ENCODE peak calls at places on chromosomes 3 and 15, in ten cellular contexts. One of them, this sample, is unnamed.

GRCh38 chr15:45146405-45146804 is 16.6 kb downstream of the DUOX1 start:
- DNase-seq in epithelial cell of esophagus: peak; percentile 79
- DNase-seq in CD8-positive, alpha-beta T cell: no peak
- DNase-seq in fibroblast of lung: no peak
- DNase-seq in HFFc6: no peak
- DNase-seq in brain microvascular endothelial cell: no peak
- DNase-seq in CD4-positive, alpha-beta T cell: no peak
- DNase-seq in foreskin fibroblast: no peak
- DNase-seq in body of pancreas: no peak
- DNase-seq in mucosa of descending colon: no peak
- DNase-seq in this sample: no peak

GRCh38 chr15:92637621-92638020 is 18.0 kb downstream of the FAM174B start:
- DNase-seq in epithelial cell of esophagus: no peak
- DNase-seq in CD8-positive, alpha-beta T cell: no peak
- DNase-seq in fibroblast of lung: no peak
- DNase-seq in HFFc6: no peak
- DNase-seq in brain microvascular endothelial cell: no peak
- DNase-seq in CD4-positive, alpha-beta T cell: no peak
- DNase-seq in foreskin fibroblast: no peak
- DNase-seq in body of pancreas: peak; percentile 34
- DNase-seq in mucosa of descending colon: no peak
- DNase-seq in this sample: peak; percentile 45

GRCh38 chr3:86985427-86985826 is 5.5 kb downstream of the VGLL3 start:
- DNase-seq in epithelial cell of esophagus: no peak
- DNase-seq in CD8-positive, alpha-beta T cell: no peak
- DNase-seq in fibroblast of lung: peak; percentile 64
- DNase-seq in HFFc6: no peak
- DNase-seq in brain microvascular endothelial cell: no peak
- DNase-seq in CD4-positive, alpha-beta T cell: no peak
- DNase-seq in foreskin fibroblast: no peak
- DNase-seq in body of pancreas: no peak
- DNase-seq in mucosa of descending colon: no peak
- DNase-seq in this sample: no peak

GRCh38 chr15:45829336-45830153 is 194.7 kb downstream of the SQOR start:
- DNase-seq in epithelial cell of esophagus: no peak
- DNase-seq in CD8-positive, alpha-beta T cell: no peak
- DNase-seq in fibroblast of lung: no peak
- DNase-seq in HFFc6: no peak
- DNase-seq in brain microvascular endothelial cell: no peak
- DNase-seq in CD4-positive, alpha-beta T cell: no peak
- DNase-seq in foreskin fibroblast: no peak
- DNase-seq in body of pancreas: peak; percentile 75
- DNase-seq in mucosa of descending colon: peak; percentile 57
- DNase-seq in this sample: no peak

GRCh38 chr3:123082370-123083065 is 15.7 kb downstream of the PDIA5 start:
- DNase-seq in epithelial cell of esophagus: no peak
- DNase-seq in CD8-positive, alpha-beta T cell: no peak
- DNase-seq in fibroblast of lung: no peak
- DNase-seq in HFFc6: no peak
- DNase-seq in brain microvascular endothelial cell: no peak
- DNase-seq in CD4-positive, alpha-beta T cell: no peak
- DNase-seq in foreskin fibroblast: no peak
- DNase-seq in body of pancreas: no peak
- DNase-seq in mucosa of descending colon: no peak
- DNase-seq in this sample: no peak

GRCh38 chr3:124257332-124257864 is 265.5 kb upstream of the ROPN1 start:
- DNase-seq in epithelial cell of esophagus: no peak
- DNase-seq in CD8-positive, alpha-beta T cell: no peak
- DNase-seq in fibroblast of lung: peak; percentile 15
- DNase-seq in HFFc6: no peak
- DNase-seq in brain microvascular endothelial cell: no peak
- DNase-seq in CD4-positive, alpha-beta T cell: no peak
- DNase-seq in foreskin fibroblast: no peak
- DNase-seq in body of pancreas: no peak
- DNase-seq in mucosa of descending colon: no peak
- DNase-seq in this sample: no peak

GRCh38 chr3:177446160-177446559 is 248.9 kb upstream of the TBL1XR1 start:
- DNase-seq in epithelial cell of esophagus: no peak
- DNase-seq in CD8-positive, alpha-beta T cell: no peak
- DNase-seq in fibroblast of lung: peak; percentile 38
- DNase-seq in HFFc6: no peak
- DNase-seq in brain microvascular endothelial cell: no peak
- DNase-seq in CD4-positive, alpha-beta T cell: no peak
- DNase-seq in foreskin fibroblast: no peak
- DNase-seq in body of pancreas: no peak
- DNase-seq in mucosa of descending colon: no peak
- DNase-seq in this sample: no peak

GRCh38 chr3:113051827-113052226 is 61.0 kb downstream of the GTPBP8 start:
- DNase-seq in epithelial cell of esophagus: no peak
- DNase-seq in CD8-positive, alpha-beta T cell: no peak
- DNase-seq in fibroblast of lung: peak; percentile 23
- DNase-seq in HFFc6: no peak
- DNase-seq in brain microvascular endothelial cell: no peak
- DNase-seq in CD4-positive, alpha-beta T cell: no peak
- DNase-seq in foreskin fibroblast: peak; percentile 40
- DNase-seq in body of pancreas: no peak
- DNase-seq in mucosa of descending colon: no peak
- DNase-seq in this sample: no peak

GRCh38 chr3:17192995-17193394 is 308.2 kb downstream of the PLCL2 start:
- DNase-seq in epithelial cell of esophagus: no peak
- DNase-seq in CD8-positive, alpha-beta T cell: no peak
- DNase-seq in fibroblast of lung: no peak
- DNase-seq in HFFc6: no peak
- DNase-seq in brain microvascular endothelial cell: no peak
- DNase-seq in CD4-positive, alpha-beta T cell: no peak
- DNase-seq in foreskin fibroblast: no peak
- DNase-seq in body of pancreas: no peak
- DNase-seq in mucosa of descending colon: no peak
- DNase-seq in this sample: no peak

GRCh38 chr3:183381673-183382072 is 46.7 kb downstream of the MCF2L2 start:
- DNase-seq in epithelial cell of esophagus: no peak
- DNase-seq in CD8-positive, alpha-beta T cell: no peak
- DNase-seq in fibroblast of lung: no peak
- DNase-seq in HFFc6: no peak
- DNase-seq in brain microvascular endothelial cell: no peak
- DNase-seq in CD4-positive, alpha-beta T cell: no peak
- DNase-seq in foreskin fibroblast: no peak
- DNase-seq in body of pancreas: no peak
- DNase-seq in mucosa of descending colon: no peak
- DNase-seq in this sample: no peak

GRCh38 chr3:183388213-183388612 is 40.2 kb downstream of the MCF2L2 start:
- DNase-seq in epithelial cell of esophagus: no peak
- DNase-seq in CD8-positive, alpha-beta T cell: no peak
- DNase-seq in fibroblast of lung: no peak
- DNase-seq in HFFc6: no peak
- DNase-seq in brain microvascular endothelial cell: no peak
- DNase-seq in CD4-positive, alpha-beta T cell: no peak
- DNase-seq in foreskin fibroblast: no peak
- DNase-seq in body of pancreas: no peak
- DNase-seq in mucosa of descending colon: no peak
- DNase-seq in this sample: no peak

GRCh38 chr3:183387797-183388196 is 40.6 kb downstream of the MCF2L2 start:
- DNase-seq in epithelial cell of esophagus: no peak
- DNase-seq in CD8-positive, alpha-beta T cell: no peak
- DNase-seq in fibroblast of lung: no peak
- DNase-seq in HFFc6: no peak
- DNase-seq in brain microvascular endothelial cell: no peak
- DNase-seq in CD4-positive, alpha-beta T cell: no peak
- DNase-seq in foreskin fibroblast: no peak
- DNase-seq in body of pancreas: no peak
- DNase-seq in mucosa of descending colon: no peak
- DNase-seq in this sample: no peak

GRCh38 chr3:183386651-183387050 is 41.8 kb downstream of the MCF2L2 start:
- DNase-seq in epithelial cell of esophagus: no peak
- DNase-seq in CD8-positive, alpha-beta T cell: no peak
- DNase-seq in fibroblast of lung: no peak
- DNase-seq in HFFc6: no peak
- DNase-seq in brain microvascular endothelial cell: no peak
- DNase-seq in CD4-positive, alpha-beta T cell: no peak
- DNase-seq in foreskin fibroblast: no peak
- DNase-seq in body of pancreas: no peak
- DNase-seq in mucosa of descending colon: no peak
- DNase-seq in this sample: no peak

DNA sequence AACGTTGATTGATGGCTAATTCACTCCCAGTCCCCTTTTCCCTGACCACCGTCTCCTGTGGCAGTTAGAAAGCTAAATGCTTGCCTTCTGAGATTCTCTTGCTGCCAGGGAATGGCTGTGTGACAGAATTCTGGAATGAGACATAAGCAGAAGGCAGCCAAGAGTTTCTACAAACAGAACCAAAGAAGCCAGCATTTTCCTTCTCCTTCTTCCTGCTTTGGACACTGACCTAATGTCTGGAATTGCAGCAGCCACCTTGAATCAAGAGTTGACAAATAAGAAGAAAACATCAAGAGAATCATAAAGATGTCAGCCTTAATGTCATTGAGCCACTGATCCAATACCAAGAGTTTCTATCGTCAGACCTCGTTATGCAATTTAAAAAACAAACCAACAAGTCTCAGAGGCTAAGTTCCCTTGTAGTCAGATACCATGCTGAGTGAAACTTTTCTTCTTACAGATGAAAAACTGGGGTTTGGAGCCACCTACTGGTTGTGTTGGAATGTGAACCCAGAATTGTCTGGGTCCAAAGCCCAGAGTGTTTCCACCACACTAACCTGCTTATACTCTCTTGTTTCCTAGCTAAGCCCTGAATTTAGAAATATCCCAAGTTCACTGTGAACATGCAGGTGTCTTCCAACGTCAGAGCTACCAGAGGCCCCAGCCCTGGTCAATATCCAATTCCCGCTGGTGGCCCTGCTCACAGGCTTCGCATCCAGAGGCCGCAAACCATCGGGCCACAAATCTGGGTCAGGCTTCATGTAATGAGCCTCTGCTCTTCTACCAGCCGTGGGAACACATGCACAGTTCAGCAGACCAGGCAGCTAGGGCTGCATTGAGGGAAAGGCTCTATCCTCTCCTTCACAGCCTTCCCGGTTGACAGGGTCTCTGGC is 42.5 kb downstream of the MCF2L2 start:
- DNase-seq in epithelial cell of esophagus: peak; percentile 80
- DNase-seq in CD8-positive, alpha-beta T cell: peak; percentile 69
- DNase-seq in fibroblast of lung: peak; percentile 85
- DNase-seq in HFFc6: peak; percentile 68
- DNase-seq in brain microvascular endothelial cell: peak; percentile 72
- DNase-seq in CD4-positive, alpha-beta T cell: peak; percentile 31
- DNase-seq in foreskin fibroblast: peak; percentile 86
- DNase-seq in body of pancreas: peak; percentile 69
- DNase-seq in mucosa of descending colon: no peak
- DNase-seq in this sample: no peak
- TF ChIP-seq CTCF in epithelial cell of esophagus: peak; percentile 79
- TF ChIP-seq CTCF in CD8-positive, alpha-beta T cell: peak; percentile 76
- TF ChIP-seq CTCF in fibroblast of lung: peak; percentile 72
- TF ChIP-seq CTCF in HFFc6: peak; percentile 91
- TF ChIP-seq CTCF in brain microvascular endothelial cell: peak; percentile 78
- TF ChIP-seq CTCF in CD4-positive, alpha-beta T cell: peak; percentile 77
- TF ChIP-seq CTCF in foreskin fibroblast: peak; percentile 65
- TF ChIP-seq CTCF in body of pancreas: peak; percentile 75
- TF ChIP-seq CTCF in mucosa of descending colon: peak; percentile 49
- TF ChIP-seq CTCF in this sample: peak; percentile 57

GRCh38 chr3:6608843-6609242 is 252.1 kb upstream of the GRM7 start:
- DNase-seq in epithelial cell of esophagus: no peak
- DNase-seq in CD8-positive, alpha-beta T cell: no peak
- DNase-seq in fibroblast of lung: no peak
- DNase-seq in HFFc6: no peak
- DNase-seq in brain microvascular endothelial cell: no peak
- DNase-seq in CD4-positive, alpha-beta T cell: no peak
- DNase-seq in foreskin fibroblast: no peak
- DNase-seq in body of pancreas: no peak
- DNase-seq in mucosa of descending colon: no peak
- DNase-seq in this sample: no peak
- TF ChIP-seq CTCF in epithelial cell of esophagus: no peak
- TF ChIP-seq CTCF in CD8-positive, alpha-beta T cell: no peak
- TF ChIP-seq CTCF in fibroblast of lung: no peak
- TF ChIP-seq CTCF in HFFc6: no peak
- TF ChIP-seq CTCF in brain microvascular endothelial cell: no peak
- TF ChIP-seq CTCF in CD4-positive, alpha-beta T cell: no peak
- TF ChIP-seq CTCF in foreskin fibroblast: no peak
- TF ChIP-seq CTCF in body of pancreas: no peak
- TF ChIP-seq CTCF in mucosa of descending colon: no peak
- TF ChIP-seq CTCF in this sample: no peak

DNA sequence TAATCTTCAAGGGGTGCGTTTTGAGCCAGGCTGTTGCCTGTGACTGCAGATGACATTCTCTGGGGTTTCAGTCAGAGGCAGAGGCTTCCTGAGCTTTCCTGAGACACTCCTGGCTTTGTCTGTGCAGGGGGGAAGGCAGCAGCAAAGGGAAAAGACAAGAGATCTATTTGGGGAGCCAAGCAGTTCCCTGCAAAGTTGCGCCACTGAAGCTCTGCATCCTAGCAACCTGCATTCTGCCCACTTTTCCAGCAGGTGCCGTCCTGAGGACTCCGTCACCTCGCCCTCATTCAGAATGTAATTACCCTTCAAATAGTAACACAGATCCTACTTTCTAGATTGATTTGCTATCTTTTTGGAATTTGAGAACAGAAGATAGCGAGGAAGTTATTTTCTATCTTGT is 1.9 kb upstream of the TMEM158 start:
- DNase-seq in epithelial cell of esophagus: no peak
- DNase-seq in CD8-positive, alpha-beta T cell: no peak
- DNase-seq in fibroblast of lung: no peak
- DNase-seq in HFFc6: no peak
- DNase-seq in brain microvascular endothelial cell: no peak
- DNase-seq in CD4-positive, alpha-beta T cell: no peak
- DNase-seq in foreskin fibroblast: no peak
- DNase-seq in body of pancreas: no peak
- DNase-seq in mucosa of descending colon: no peak
- DNase-seq in this sample: no peak
- TF ChIP-seq CTCF in epithelial cell of esophagus: no peak
- TF ChIP-seq CTCF in CD8-positive, alpha-beta T cell: no peak
- TF ChIP-seq CTCF in fibroblast of lung: no peak
- TF ChIP-seq CTCF in HFFc6: no peak
- TF ChIP-seq CTCF in brain microvascular endothelial cell: no peak
- TF ChIP-seq CTCF in CD4-positive, alpha-beta T cell: no peak
- TF ChIP-seq CTCF in foreskin fibroblast: no peak
- TF ChIP-seq CTCF in body of pancreas: no peak
- TF ChIP-seq CTCF in mucosa of descending colon: no peak
- TF ChIP-seq CTCF in this sample: no peak

DNA sequence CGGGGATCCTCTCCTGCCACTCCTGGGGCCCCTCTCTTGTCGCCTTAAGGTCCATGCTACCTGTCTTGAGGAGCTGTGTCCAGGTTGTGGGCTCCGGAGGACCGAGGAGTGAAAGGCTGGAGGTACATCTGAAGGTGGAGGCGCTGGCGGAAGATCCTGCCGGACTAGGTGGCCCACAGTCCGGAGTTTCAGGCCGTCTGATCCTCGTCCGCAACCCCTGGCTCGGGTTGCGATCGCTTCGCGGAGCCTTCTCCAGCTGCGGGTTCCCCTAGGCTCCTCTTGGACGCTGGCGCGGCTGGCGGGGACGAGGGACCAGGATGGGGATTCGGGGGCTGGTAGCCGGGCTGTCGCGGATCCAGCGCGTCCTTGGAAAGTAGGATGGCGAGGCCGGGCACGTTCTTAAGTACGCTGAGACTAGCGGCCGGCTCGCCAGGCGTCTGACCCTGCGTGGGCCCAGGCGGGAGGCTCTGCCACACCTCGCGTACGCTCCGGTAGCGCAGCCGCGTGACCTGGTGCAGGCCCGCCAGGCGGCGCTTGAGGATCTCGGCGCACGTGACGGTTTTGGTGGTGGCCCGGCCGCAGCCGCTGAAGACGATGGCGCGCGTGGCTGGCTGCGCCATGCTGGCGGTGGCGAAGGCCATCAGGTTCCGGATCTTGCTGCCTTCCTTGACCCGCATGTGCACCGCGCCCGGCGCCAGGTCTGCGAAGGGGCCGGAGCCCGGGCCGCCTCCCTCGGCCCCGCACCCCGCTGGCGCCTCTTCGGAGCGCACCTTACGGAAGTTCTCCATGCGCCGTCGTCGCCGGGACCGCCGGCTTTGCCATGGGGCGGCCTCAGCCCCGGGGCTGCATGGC is 550 bp downstream of the RPP25 start:
- DNase-seq in epithelial cell of esophagus: peak; percentile 71
- DNase-seq in CD8-positive, alpha-beta T cell: peak; percentile 77
- DNase-seq in fibroblast of lung: peak; percentile 65
- DNase-seq in HFFc6: no peak
- DNase-seq in brain microvascular endothelial cell: no peak
- DNase-seq in CD4-positive, alpha-beta T cell: peak; percentile 38
- DNase-seq in foreskin fibroblast: peak; percentile 85
- DNase-seq in body of pancreas: peak; percentile 75
- DNase-seq in mucosa of descending colon: peak; percentile 87
- DNase-seq in this sample: peak; percentile 92
- TF ChIP-seq CTCF in epithelial cell of esophagus: peak; percentile 41
- TF ChIP-seq CTCF in CD8-positive, alpha-beta T cell: no peak
- TF ChIP-seq CTCF in fibroblast of lung: no peak
- TF ChIP-seq CTCF in HFFc6: peak; percentile 50
- TF ChIP-seq CTCF in brain microvascular endothelial cell: peak; percentile 45
- TF ChIP-seq CTCF in CD4-positive, alpha-beta T cell: peak; percentile 50
- TF ChIP-seq CTCF in foreskin fibroblast: peak; percentile 37
- TF ChIP-seq CTCF in body of pancreas: peak; percentile 55
- TF ChIP-seq CTCF in mucosa of descending colon: peak; percentile 42
- TF ChIP-seq CTCF in this sample: no peak

This sample was measured in spleen.